ENCODE peak calls at places on chromosomes 7 and 10, in six cellular contexts. One of them, this sample, is unnamed.

GRCh38 chr10:62426086-62426485 is 51.9 kb downstream of the ZNF365 start:
- DNase-seq in GM12892: no peak
- DNase-seq in H1: no peak
- DNase-seq in GM12878: no peak
- DNase-seq in K562: no peak
- DNase-seq in HepG2: no peak
- DNase-seq in this sample: no peak

GRCh38 chr7:83655951-83656556 is 7.1 kb upstream of the SEMA3E start:
- DNase-seq in GM12892: no peak
- DNase-seq in H1: no peak
- DNase-seq in GM12878: peak
- DNase-seq in K562: peak
- DNase-seq in HepG2: peak
- DNase-seq in this sample: no peak

GRCh38 chr10:73644015-73644743 is 2.9 kb upstream of the MYOZ1 start:
- DNase-seq in GM12892: no peak
- DNase-seq in H1: no peak
- DNase-seq in GM12878: peak
- DNase-seq in K562: peak
- DNase-seq in HepG2: peak
- DNase-seq in this sample: no peak

GRCh38 chr10:7027913-7028808 is 382.7 kb downstream of the SFMBT2 start:
- DNase-seq in GM12892: no peak
- DNase-seq in H1: no peak
- DNase-seq in GM12878: no peak
- DNase-seq in K562: peak
- DNase-seq in HepG2: no peak
- DNase-seq in this sample: no peak

GRCh38 chr7:139958599-139959380 is 104.0 kb downstream of the PARP12 start:
- DNase-seq in GM12892: no peak
- DNase-seq in H1: no peak
- DNase-seq in GM12878: no peak
- DNase-seq in K562: no peak
- DNase-seq in HepG2: no peak
- DNase-seq in this sample: no peak

GRCh38 chr7:90709501-90710465 is 113.7 kb downstream of the CDK14 start:
- DNase-seq in GM12892: no peak
- DNase-seq in H1: no peak
- DNase-seq in GM12878: no peak
- DNase-seq in K562: no peak
- DNase-seq in HepG2: no peak
- DNase-seq in this sample: no peak

GRCh38 chr10:113005380-113005779 is 55.3 kb downstream of the TCF7L2 start:
- DNase-seq in GM12892: no peak
- DNase-seq in H1: no peak
- DNase-seq in GM12878: no peak
- DNase-seq in K562: no peak
- DNase-seq in HepG2: no peak
- DNase-seq in this sample: no peak

GRCh38 chr10:85036661-85037060 is 708.3 kb downstream of the CCSER2 start:
- DNase-seq in GM12892: no peak
- DNase-seq in H1: no peak
- DNase-seq in GM12878: no peak
- DNase-seq in K562: no peak
- DNase-seq in HepG2: no peak
- DNase-seq in this sample: no peak

GRCh38 chr7:120949393-120949799 is 1.2 kb upstream of the ING3 start:
- DNase-seq in GM12892: no peak
- DNase-seq in H1: no peak
- DNase-seq in GM12878: no peak
- DNase-seq in K562: no peak
- DNase-seq in HepG2: no peak
- DNase-seq in this sample: no peak

GRCh38 chr10:27035163-27035562 is 65.1 kb downstream of the ANKRD26 start:
- DNase-seq in GM12892: no peak
- DNase-seq in H1: no peak
- DNase-seq in GM12878: no peak
- DNase-seq in K562: no peak
- DNase-seq in HepG2: no peak
- DNase-seq in this sample: no peak

GRCh38 chr7:134684165-134684564 is 37.5 kb downstream of the BPGM start:
- DNase-seq in GM12892: no peak
- DNase-seq in H1: no peak
- DNase-seq in GM12878: no peak
- DNase-seq in K562: no peak
- DNase-seq in HepG2: no peak
- DNase-seq in this sample: no peak

GRCh38 chr10:5094265-5095205 is at the start of gene AKR1C3:
- DNase-seq in GM12892: no peak
- DNase-seq in H1: peak
- DNase-seq in GM12878: no peak
- DNase-seq in K562: peak
- DNase-seq in HepG2: peak
- DNase-seq in this sample: no peak

GRCh38 chr10:110936757-110937156 is 17.4 kb downstream of the SHOC2 start:
- DNase-seq in GM12892: no peak
- DNase-seq in H1: no peak
- DNase-seq in GM12878: no peak
- DNase-seq in K562: no peak
- DNase-seq in HepG2: no peak
- DNase-seq in this sample: no peak

GRCh38 chr7:49400891-49401550 is 372.4 kb upstream of the VWC2 start:
- DNase-seq in GM12892: no peak
- DNase-seq in H1: no peak
- DNase-seq in GM12878: no peak
- DNase-seq in K562: no peak
- DNase-seq in HepG2: no peak
- DNase-seq in this sample: no peak

GRCh38 chr10:105188737-105189463 is 547.8 kb downstream of the SORCS3 start:
- DNase-seq in GM12892: no peak
- DNase-seq in H1: no peak
- DNase-seq in GM12878: no peak
- DNase-seq in K562: no peak
- DNase-seq in HepG2: peak
- DNase-seq in this sample: no peak

GRCh38 chr10:79383974-79384606 is 36.8 kb downstream of the PPIF start:
- DNase-seq in GM12892: no peak
- DNase-seq in H1: no peak
- DNase-seq in GM12878: no peak
- DNase-seq in K562: no peak
- DNase-seq in HepG2: no peak
- DNase-seq in this sample: no peak

GRCh38 chr7:80809545-80809944 is 109.3 kb downstream of the SEMA3C start:
- DNase-seq in GM12892: no peak
- DNase-seq in H1: no peak
- DNase-seq in GM12878: no peak
- DNase-seq in K562: no peak
- DNase-seq in HepG2: no peak
- DNase-seq in this sample: no peak

GRCh38 chr10:96683065-96683464 is 37.2 kb downstream of the PIK3AP1 start:
- DNase-seq in GM12892: no peak
- DNase-seq in H1: no peak
- DNase-seq in GM12878: no peak
- DNase-seq in K562: no peak
- DNase-seq in HepG2: no peak
- DNase-seq in this sample: no peak

GRCh38 chr7:117672433-117672832 is 192.6 kb downstream of the CFTR start:
- DNase-seq in GM12892: no peak
- DNase-seq in H1: no peak
- DNase-seq in GM12878: no peak
- DNase-seq in K562: no peak
- DNase-seq in HepG2: no peak
- DNase-seq in this sample: no peak

GRCh38 chr7:80047032-80047431 is 87.6 kb upstream of the GNAI1 start:
- DNase-seq in GM12892: no peak
- DNase-seq in H1: no peak
- DNase-seq in GM12878: no peak
- DNase-seq in K562: no peak
- DNase-seq in HepG2: no peak
- DNase-seq in this sample: no peak

GRCh38 chr10:108911814-108912541 is 1011.3 kb downstream of the XPNPEP1 start:
- DNase-seq in GM12892: no peak
- DNase-seq in H1: peak
- DNase-seq in GM12878: no peak
- DNase-seq in K562: no peak
- DNase-seq in HepG2: peak
- DNase-seq in this sample: no peak

GRCh38 chr7:130493275-130493868 is 1.5 kb downstream of the MEST start:
- DNase-seq in GM12892: no peak
- DNase-seq in H1: no peak
- DNase-seq in GM12878: no peak
- DNase-seq in K562: no peak
- DNase-seq in HepG2: no peak
- DNase-seq in this sample: no peak

GRCh38 chr10:128630787-128631252 is 504.6 kb upstream of the MKI67 start:
- DNase-seq in GM12892: no peak
- DNase-seq in H1: no peak
- DNase-seq in GM12878: no peak
- DNase-seq in K562: no peak
- DNase-seq in HepG2: no peak
- DNase-seq in this sample: no peak

GRCh38 chr10:78025685-78026364 is 3.5 kb downstream of the POLR3A start:
- DNase-seq in GM12892: no peak
- DNase-seq in H1: no peak
- DNase-seq in GM12878: no peak
- DNase-seq in K562: no peak
- DNase-seq in HepG2: no peak
- DNase-seq in this sample: no peak

GRCh38 chr7:18762189-18762588 is 266.6 kb downstream of the HDAC9 start:
- DNase-seq in GM12892: no peak
- DNase-seq in H1: no peak
- DNase-seq in GM12878: no peak
- DNase-seq in K562: no peak
- DNase-seq in HepG2: no peak
- DNase-seq in this sample: no peak

GRCh38 chr7:34747176-34747781 is 89.3 kb downstream of the NPSR1 start:
- DNase-seq in GM12892: no peak
- DNase-seq in H1: no peak
- DNase-seq in GM12878: no peak
- DNase-seq in K562: no peak
- DNase-seq in HepG2: no peak
- DNase-seq in this sample: no peak

GRCh38 chr7:118087121-118087520 is 96.8 kb upstream of the LSM8 start:
- DNase-seq in GM12892: no peak
- DNase-seq in H1: no peak
- DNase-seq in GM12878: no peak
- DNase-seq in K562: no peak
- DNase-seq in HepG2: no peak
- DNase-seq in this sample: no peak

DNA sequence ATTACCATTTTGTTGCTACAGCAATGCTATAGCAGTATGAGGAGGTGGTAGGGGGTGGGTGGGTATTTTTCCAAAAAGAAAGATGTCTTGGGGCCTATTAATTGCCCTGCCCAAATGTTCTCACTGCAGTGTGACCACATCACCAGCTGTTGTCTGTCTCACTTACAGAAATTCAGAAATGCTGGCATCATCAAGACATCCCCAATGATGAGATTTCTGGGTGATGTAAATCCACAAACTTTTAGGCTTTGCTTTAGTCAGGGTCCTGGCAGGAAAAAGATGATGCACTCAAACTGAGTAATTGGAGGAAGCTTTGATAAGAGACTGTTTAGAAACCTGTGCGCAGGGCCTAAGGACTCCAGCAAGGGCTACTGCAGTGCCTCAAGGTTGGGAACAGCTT is 56.2 kb upstream of the OPN4 start:
- DNase-seq in GM12892: no peak
- DNase-seq in H1: no peak
- DNase-seq in GM12878: no peak
- DNase-seq in K562: no peak
- DNase-seq in HepG2: no peak
- DNase-seq in this sample: no peak
- TF ChIP-seq TAF1 in GM12892: no peak
- TF ChIP-seq TAF1 in H1: no peak
- TF ChIP-seq TAF1 in GM12878: no peak
- TF ChIP-seq TAF1 in K562: no peak
- TF ChIP-seq TAF1 in HepG2: no peak
- TF ChIP-seq TAF1 in this sample: no peak

GRCh38 chr7:157689269-157690057 is 352.7 kb downstream of the DNAJB6 start:
- DNase-seq in GM12892: no peak
- DNase-seq in H1: no peak
- DNase-seq in GM12878: no peak
- DNase-seq in K562: no peak
- DNase-seq in HepG2: no peak
- DNase-seq in this sample: no peak

GRCh38 chr7:157692156-157693011 is 355.6 kb downstream of the DNAJB6 start:
- DNase-seq in GM12892: no peak
- DNase-seq in H1: no peak
- DNase-seq in GM12878: no peak
- DNase-seq in K562: no peak
- DNase-seq in HepG2: no peak
- DNase-seq in this sample: no peak

GRCh38 chr7:157690058-157690832 is 353.4 kb downstream of the DNAJB6 start:
- DNase-seq in GM12892: no peak
- DNase-seq in H1: no peak
- DNase-seq in GM12878: no peak
- DNase-seq in K562: no peak
- DNase-seq in HepG2: no peak
- DNase-seq in this sample: no peak

GRCh38 chr7:157691521-157692155 is 354.8 kb downstream of the DNAJB6 start:
- DNase-seq in GM12892: no peak
- DNase-seq in H1: no peak
- DNase-seq in GM12878: no peak
- DNase-seq in K562: no peak
- DNase-seq in HepG2: no peak
- DNase-seq in this sample: no peak

GRCh38 chr7:157690833-157691382 is 354.1 kb downstream of the DNAJB6 start:
- DNase-seq in GM12892: no peak
- DNase-seq in H1: no peak
- DNase-seq in GM12878: no peak
- DNase-seq in K562: no peak
- DNase-seq in HepG2: peak
- DNase-seq in this sample: no peak
- TF ChIP-seq TAF1 in GM12892: no peak
- TF ChIP-seq TAF1 in H1: no peak
- TF ChIP-seq TAF1 in GM12878: no peak
- TF ChIP-seq TAF1 in K562: no peak
- TF ChIP-seq TAF1 in HepG2: no peak
- TF ChIP-seq TAF1 in this sample: no peak

GRCh38 chr7:105808703-105809590 is 67.5 kb downstream of the ATXN7L1 start:
- DNase-seq in GM12892: peak
- DNase-seq in H1: no peak
- DNase-seq in GM12878: peak
- DNase-seq in K562: no peak
- DNase-seq in HepG2: no peak
- DNase-seq in this sample: peak
- TF ChIP-seq TAF1 in GM12892: no peak
- TF ChIP-seq TAF1 in H1: no peak
- TF ChIP-seq TAF1 in GM12878: peak
- TF ChIP-seq TAF1 in K562: no peak
- TF ChIP-seq TAF1 in HepG2: no peak
- TF ChIP-seq TAF1 in this sample: no peak

DNA sequence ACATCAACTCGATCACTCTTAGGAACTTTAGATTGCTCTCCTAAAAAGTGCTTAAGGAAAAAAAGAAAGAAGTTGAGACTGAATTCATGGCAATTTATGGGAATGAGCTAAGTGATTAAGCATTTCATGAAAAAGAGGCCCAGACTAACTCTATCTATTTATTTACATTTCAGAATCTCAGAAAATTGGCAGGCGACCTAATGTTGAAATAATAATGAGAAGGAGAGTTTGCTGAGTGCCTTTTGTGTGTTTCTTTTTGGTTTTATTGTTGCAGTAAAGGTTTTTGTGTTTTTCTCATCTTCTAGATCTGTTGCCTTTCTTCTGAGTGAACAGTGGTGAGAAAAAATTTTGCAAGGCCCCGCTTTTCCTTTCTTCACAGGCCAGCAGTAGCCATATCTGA is 3.8 kb downstream of the GRK5 start:
- DNase-seq in GM12892: no peak
- DNase-seq in H1: no peak
- DNase-seq in GM12878: no peak
- DNase-seq in K562: no peak
- DNase-seq in HepG2: no peak
- DNase-seq in this sample: no peak
- TF ChIP-seq TAF1 in GM12892: no peak
- TF ChIP-seq TAF1 in H1: no peak
- TF ChIP-seq TAF1 in GM12878: no peak
- TF ChIP-seq TAF1 in K562: no peak
- TF ChIP-seq TAF1 in HepG2: no peak
- TF ChIP-seq TAF1 in this sample: no peak